ENCODE peak calls at places on chromosomes 1 and 21, in nine cellular contexts. F is HFF-Myc; P is AG08395; G is effector memory CD8-positive, alpha-beta T cell; L is lung microvascular endothelial cell; C is H4; Q is dorsolateral prefrontal cortex; R is stimulated activated CD4-positive, alpha-beta T cell treated with anti-CD3 and anti-CD28 coated beads, TNF-alpha, amount 100 ng/mL, for 24 hours; K is ecto neural progenitor cell. Z is an unnamed sample.

GRCh38 chr1:151993734-151994496 is at the start of gene S100A10:
- DNase-seq in K (peak; percentile 80), F (no peak), R (peak; percentile 34), G (peak; percentile 75), C (peak; percentile 60), Q (no peak), L (peak; percentile 80), P (peak; percentile 71), Z (peak; percentile 64)

GRCh38 chr1:214164157-214164556 is 116.8 kb upstream of the SMYD2 start:
- DNase-seq in F (no peak), P (no peak), Q (no peak), K (no peak), G (no peak), L (no peak), R (no peak), C (no peak), Z (no peak)

GRCh38 chr21:34122047-34122446 is 48.7 kb downstream of the MRPS6 start:
- DNase-seq in F (no peak), C (no peak), P (no peak), L (no peak), Q (no peak), G (no peak), K (no peak), R (no peak), Z (no peak)

GRCh38 chr21:42081138-42081537 is 10.0 kb downstream of the UMODL1 start:
- DNase-seq in G (no peak), C (no peak), K (no peak), R (no peak), P (peak; percentile 28), L (no peak), F (no peak), Q (no peak), Z (no peak)

GRCh38 chr21:45640001-45640887 is 3.3 kb upstream of the PCBP3 start:
- DNase-seq in P (no peak), R (no peak), L (no peak), C (peak; percentile 8), K (no peak), Q (no peak), F (no peak), G (no peak), Z (no peak)

GRCh38 chr1:47214554-47214953 is 17.5 kb downstream of the TAL1 start:
- DNase-seq in K (no peak), G (no peak), Q (no peak), F (no peak), L (no peak), P (no peak), R (no peak), C (no peak), Z (no peak)

GRCh38 chr1:201622353-201622752 is 83.4 kb downstream of the NAV1 start:
- DNase-seq in R (no peak), K (no peak), Q (no peak), C (no peak), L (no peak), G (no peak), F (no peak), P (no peak), Z (no peak)

GRCh38 chr1:89598450-89599331 is 34.2 kb upstream of the LRRC8C start:
- DNase-seq in Q (no peak), K (no peak), P (peak; percentile 63), C (peak; percentile 9), L (peak; percentile 55), R (no peak), G (peak; percentile 4), F (no peak), Z (no peak)

GRCh38 chr1:66046415-66046814 is 253.7 kb downstream of the PDE4B start:
- DNase-seq in K (no peak), R (no peak), C (no peak), G (no peak), Q (no peak), F (no peak), L (no peak), P (no peak), Z (no peak)

GRCh38 chr1:98421098-98421460 is 240.4 kb upstream of the SNX7 start:
- DNase-seq in C (no peak), G (no peak), F (no peak), L (no peak), R (no peak), Q (no peak), K (no peak), P (no peak), Z (no peak)